ENCODE peak calls at places on chromosomes 13 and 19, in nine cellular contexts. O, I, R, G, S, Q, N, T and J are unnamed samples.

GRCh38 chr13:114279770-114280169 is 1.6 kb upstream of the UPF3A start:
- DNase-seq in N (no peak), S (peak), T (no peak), O (no peak), R (no peak), G (no peak), I (no peak), Q (no peak), J (no peak)

GRCh38 chr19:3398114-3398899 is 31.9 kb downstream of the NFIC start:
- DNase-seq in S (no peak), N (no peak), O (no peak), R (no peak), T (no peak), G (no peak), Q (no peak), I (peak), J (peak)

GRCh38 chr19:56983148-56983547 is 136.6 kb upstream of the USP29 start:
- DNase-seq in N (no peak), I (no peak), R (no peak), O (no peak), T (no peak), S (no peak), G (no peak), Q (no peak), J (no peak)

GRCh38 chr13:48838193-48839000 is 137.3 kb upstream of the FNDC3A start:
- DNase-seq in I (no peak), T (no peak), S (no peak), N (peak), G (no peak), O (no peak), Q (no peak), R (no peak), J (no peak)

GRCh38 chr13:100514788-100515409 is 73.7 kb downstream of the GGACT start:
- DNase-seq in G (no peak), S (peak), N (peak), I (peak), O (peak), R (peak), T (peak), Q (peak), J (peak)

GRCh38 chr13:75704942-75705320 is 68.8 kb downstream of the LMO7 start:
- DNase-seq in R (no peak), T (no peak), O (no peak), Q (no peak), I (no peak), G (no peak), S (no peak), N (no peak), J (peak)

GRCh38 chr19:48881741-48882657 is 9.8 kb downstream of the PPP1R15A start:
- DNase-seq in T (no peak), I (no peak), N (no peak), R (peak), Q (no peak), G (no peak), S (peak), O (peak), J (peak)

GRCh38 chr19:16397791-16398529 is 73.3 kb downstream of the KLF2 start:
- DNase-seq in O (no peak), S (no peak), I (peak), N (no peak), R (no peak), Q (no peak), G (no peak), T (no peak), J (no peak)

GRCh38 chr13:53170910-53171309 is 142.3 kb downstream of the OLFM4 start:
- DNase-seq in O (no peak), Q (no peak), R (no peak), I (peak), G (no peak), S (no peak), T (no peak), N (no peak), J (no peak)

GRCh38 chr19:39846678-39847486 is 703 bp upstream of the FBL start:
- DNase-seq in I (no peak), N (no peak), Q (no peak), R (no peak), S (no peak), G (no peak), O (no peak), T (no peak), J (no peak)

GRCh38 chr19:15297416-15298224 is 34.7 kb downstream of the BRD4 start:
- DNase-seq in I (no peak), O (no peak), T (no peak), R (no peak), S (peak), N (peak), G (no peak), Q (no peak), J (peak)

GRCh38 chr19:15124572-15125231 is 17.5 kb downstream of the SYDE1 start:
- DNase-seq in G (no peak), S (peak), Q (no peak), N (no peak), O (no peak), I (no peak), R (no peak), T (peak), J (peak)

GRCh38 chr13:27858046-27858445 is 61.8 kb upstream of the PDX1 start:
- DNase-seq in N (no peak), S (no peak), O (no peak), G (no peak), Q (no peak), R (no peak), I (no peak), T (no peak), J (no peak)

GRCh38 chr13:22062478-22063205 is 391.8 kb downstream of the FGF9 start:
- DNase-seq in N (no peak), T (no peak), S (no peak), O (no peak), I (no peak), Q (no peak), R (peak), G (no peak), J (peak)

GRCh38 chr19:18424122-18424889 is 5.1 kb downstream of the SSBP4 start:
- DNase-seq in N (no peak), Q (no peak), I (no peak), S (no peak), G (no peak), T (no peak), R (no peak), O (no peak), J (no peak)

GRCh38 chr19:18426416-18426767 is 7.2 kb downstream of the SSBP4 start:
- DNase-seq in S (no peak), I (no peak), T (no peak), N (no peak), R (no peak), G (no peak), O (no peak), Q (no peak), J (no peak)

GRCh38 chr19:18424890-18425514 is 5.8 kb downstream of the SSBP4 start:
- DNase-seq in I (no peak), S (no peak), T (no peak), O (no peak), R (no peak), Q (no peak), G (no peak), N (no peak), J (no peak)

GRCh38 chr19:18427080-18427751 is 8.0 kb downstream of the SSBP4 start:
- DNase-seq in N (no peak), S (no peak), I (no peak), R (no peak), T (no peak), G (no peak), Q (no peak), O (no peak), J (no peak)

GRCh38 chr19:18425515-18426415 is 6.6 kb downstream of the SSBP4 start:
- DNase-seq in I (peak), G (no peak), O (no peak), T (no peak), S (no peak), N (peak), R (no peak), Q (no peak), J (no peak)
- TF ChIP-seq CTCF in I (peak), G (no peak), O (peak), T (no peak), S (no peak), N (peak), R (no peak), Q (no peak), J (no peak)

GRCh38 chr13:31049833-31050232 is 111.9 kb downstream of the HSPH1 start:
- DNase-seq in R (no peak), T (no peak), N (no peak), Q (no peak), I (no peak), O (no peak), G (no peak), S (no peak), J (no peak)

GRCh38 chr13:31046711-31047279 is 114.3 kb downstream of the TEX26 start:
- DNase-seq in S (no peak), T (peak), O (no peak), Q (no peak), G (no peak), I (no peak), R (no peak), N (peak), J (peak)

GRCh38 chr13:31049083-31049482 is 112.6 kb downstream of the HSPH1 start:
- DNase-seq in O (no peak), G (no peak), I (no peak), R (no peak), N (no peak), T (no peak), S (no peak), Q (no peak), J (no peak)

GRCh38 chr13:31050486-31051400 is 111.0 kb downstream of the HSPH1 start:
- DNase-seq in T (no peak), I (no peak), G (no peak), R (no peak), N (no peak), O (no peak), Q (no peak), S (peak), J (peak)

GRCh38 chr13:31048521-31048920 is 113.2 kb downstream of the HSPH1 start:
- DNase-seq in R (no peak), I (no peak), G (no peak), S (no peak), O (no peak), Q (no peak), T (no peak), N (peak), J (peak)
- TF ChIP-seq CTCF in R (no peak), I (no peak), G (no peak), S (no peak), O (peak), Q (no peak), T (no peak), N (no peak), J (no peak)

DNA sequence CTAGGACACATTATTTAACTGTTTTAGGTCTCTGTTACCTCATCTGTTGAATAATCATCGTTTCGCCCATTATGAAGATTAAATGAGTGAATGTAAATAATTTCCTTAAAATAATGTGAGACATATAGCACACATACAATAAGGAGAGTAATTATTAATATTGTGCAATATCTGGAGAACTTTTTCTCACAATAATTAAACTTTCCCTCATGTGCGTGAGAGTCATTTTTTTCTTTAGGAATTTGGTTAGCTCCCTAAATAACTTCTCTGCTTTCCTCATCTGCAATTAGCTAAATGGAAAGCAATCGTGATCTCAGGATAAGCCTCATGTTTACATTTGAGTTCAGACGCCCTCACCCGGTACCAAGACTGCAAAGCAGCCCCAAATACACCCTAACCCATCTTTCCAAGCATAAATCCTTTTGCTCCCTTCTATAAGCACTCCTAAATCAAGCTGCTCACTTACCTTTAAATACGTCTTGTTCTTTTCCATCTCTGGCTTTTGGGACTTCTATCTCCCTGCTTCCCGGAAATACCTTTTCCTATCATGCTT is 78.8 kb downstream of the MZT1 start:
- DNase-seq in Q (no peak), T (no peak), N (no peak), O (no peak), G (no peak), I (no peak), S (no peak), R (no peak), J (peak)
- TF ChIP-seq CTCF in Q (no peak), T (no peak), N (peak), O (peak), G (no peak), I (no peak), S (no peak), R (no peak), J (peak)

GRCh38 chr19:53865523-53865917 is 2.2 kb upstream of the MYADM start:
- DNase-seq in R (peak), N (no peak), T (no peak), G (no peak), I (no peak), Q (no peak), S (no peak), O (no peak), J (no peak)
- TF ChIP-seq CTCF in R (no peak), N (no peak), T (no peak), G (no peak), I (no peak), Q (no peak), S (no peak), O (peak), J (no peak)

GRCh38 chr19:5017235-5017634 is 48.3 kb downstream of the KDM4B start:
- DNase-seq in S (no peak), N (no peak), Q (no peak), G (no peak), T (no peak), O (no peak), I (no peak), R (no peak), J (peak)
- TF ChIP-seq CTCF in S (no peak), N (no peak), Q (no peak), G (no peak), T (no peak), O (no peak), I (no peak), R (no peak), J (peak)

GRCh38 chr19:11902228-11902627 is 14.6 kb downstream of the ZNF69 start:
- DNase-seq in S (no peak), T (no peak), R (no peak), I (no peak), N (no peak), O (no peak), G (no peak), Q (no peak), J (no peak)

DNA sequence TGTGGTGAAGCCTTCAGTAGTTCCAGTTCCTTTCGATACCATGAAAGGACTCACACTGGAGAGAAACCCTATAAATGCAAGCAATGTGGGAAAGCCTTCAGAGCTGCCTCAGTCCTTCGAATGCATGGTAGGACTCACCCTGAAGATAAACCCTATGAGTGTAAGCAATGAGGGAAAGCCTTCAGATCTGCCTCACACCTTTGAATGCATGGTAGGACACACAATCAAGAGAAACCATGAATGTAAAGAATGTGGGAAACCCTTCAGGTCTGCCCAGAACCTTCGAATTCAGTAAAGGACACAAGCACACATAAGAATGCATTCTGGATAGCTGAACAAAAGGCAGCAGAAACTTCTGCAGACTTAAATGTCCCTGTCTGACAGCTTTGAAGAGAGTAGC is 18.3 kb downstream of the ZNF69 start:
- DNase-seq in S (no peak), R (no peak), I (no peak), O (no peak), T (no peak), Q (no peak), G (no peak), N (no peak), J (no peak)
- TF ChIP-seq CTCF in S (no peak), R (no peak), I (no peak), O (no peak), T (no peak), Q (no peak), G (no peak), N (no peak), J (no peak)

DNA sequence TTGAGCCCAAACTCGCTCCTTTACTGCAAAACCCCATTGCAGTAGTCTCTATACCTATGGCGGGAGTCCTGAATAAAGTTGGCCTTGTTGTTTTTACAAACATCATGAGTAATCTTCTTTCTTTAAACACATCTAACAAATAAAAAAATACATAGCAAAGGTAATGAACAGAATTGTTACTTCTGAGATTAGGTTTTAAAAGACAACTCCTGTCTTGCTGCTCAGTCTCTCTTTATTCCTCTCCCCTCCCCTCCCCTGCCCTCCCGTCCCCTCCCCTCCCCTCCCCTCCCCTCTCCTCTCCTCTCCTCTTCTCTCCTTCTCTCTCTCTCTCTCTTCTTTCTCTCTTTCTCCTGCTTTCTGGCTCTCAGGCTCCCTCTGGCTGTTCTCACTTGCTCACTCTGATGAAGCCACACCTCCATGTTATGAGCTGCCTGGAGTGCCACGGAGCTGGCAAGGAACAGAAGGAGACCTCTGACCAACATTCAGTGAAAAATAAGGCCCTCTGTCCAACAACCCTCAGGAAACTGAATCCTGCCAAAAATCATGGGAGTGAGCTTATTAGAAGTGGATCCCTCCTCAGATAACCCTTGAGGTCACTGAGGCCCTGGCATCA is 300.7 kb upstream of the MIR17HG start:
- DNase-seq in N (no peak), R (no peak), O (no peak), Q (no peak), I (no peak), S (no peak), T (no peak), G (no peak), J (peak)
- TF ChIP-seq CTCF in N (no peak), R (no peak), O (no peak), Q (no peak), I (no peak), S (no peak), T (no peak), G (no peak), J (peak)

GRCh38 chr19:38515906-38516305 is 82.4 kb downstream of the RYR1 start:
- DNase-seq in S (no peak), N (no peak), O (no peak), G (no peak), T (no peak), R (no peak), Q (no peak), I (no peak), J (no peak)
- TF ChIP-seq CTCF in S (no peak), N (no peak), O (no peak), G (no peak), T (no peak), R (no peak), Q (no peak), I (no peak), J (no peak)

GRCh38 chr13:59176775-59177174 is 987.0 kb downstream of the DIAPH3 start:
- DNase-seq in S (peak), Q (no peak), T (no peak), R (no peak), I (no peak), N (peak), G (no peak), O (no peak), J (no peak)

GRCh38 chr13:59182241-59182640 is 981.5 kb downstream of the DIAPH3 start:
- DNase-seq in N (no peak), G (no peak), R (no peak), I (no peak), S (no peak), Q (no peak), O (no peak), T (no peak), J (no peak)

GRCh38 chr13:59178344-59178743 is 985.4 kb downstream of the DIAPH3 start:
- DNase-seq in T (no peak), R (no peak), S (no peak), I (no peak), G (no peak), Q (no peak), N (peak), O (no peak), J (no peak)
- TF ChIP-seq CTCF in T (no peak), R (no peak), S (no peak), I (no peak), G (no peak), Q (no peak), N (peak), O (peak), J (no peak)